ENCODE peak calls at places on chromosomes 3 and 15, in five cellular contexts. X is heart left ventricle, J is neuronal stem cell, U is tibial artery, D is aorta. A is an unnamed sample.
A peak's percentile ranks its signal among the peaks of the same experiment; 100 is the strongest.

GRCh38 chr3:15294914-15295313 is 37.5 kb downstream of the SH3BP5 start:
- DNase-seq in X (peak; percentile 43), J (no peak), U (peak; percentile 78), D (no peak), A (no peak)

GRCh38 chr3:139327861-139328260 is 16.0 kb upstream of the MRPS22 start:
- DNase-seq in X (no peak), J (no peak), U (no peak), D (no peak), A (no peak)

GRCh38 chr3:168024537-168024941 is 71.2 kb downstream of the GOLIM4 start:
- DNase-seq in X (no peak), J (no peak), U (no peak), D (no peak), A (no peak)

GRCh38 chr15:99732711-99733267 is 448 bp downstream of the LYSMD4 start:
- DNase-seq in X (peak; percentile 59), J (no peak), U (no peak), D (peak; percentile 84), A (peak; percentile 63)

GRCh38 chr15:82139823-82140268 is 94.0 kb upstream of the MEX3B start:
- DNase-seq in X (no peak), J (peak; percentile 38), U (no peak), D (no peak), A (peak; percentile 60)

GRCh38 chr3:127464642-127465041 is 125.9 kb downstream of the TPRA1 start:
- DNase-seq in X (no peak), J (no peak), U (no peak), D (no peak), A (no peak)

GRCh38 chr15:72445426-72445825 is 28.7 kb upstream of the ARIH1 start:
- DNase-seq in X (no peak), J (no peak), U (no peak), D (no peak), A (no peak)

GRCh38 chr3:48945432-48945831 is 26.8 kb downstream of the ARIH2 start:
- DNase-seq in X (no peak), J (no peak), U (no peak), D (no peak), A (no peak)

GRCh38 chr3:46716461-46717441 is 918 bp downstream of the PRSS50 start:
- DNase-seq in X (no peak), J (no peak), U (peak; percentile 46), D (peak; percentile 47), A (no peak)

GRCh38 chr3:43755511-43756200 is 64.9 kb downstream of the ABHD5 start:
- DNase-seq in X (no peak), J (no peak), U (no peak), D (no peak), A (no peak)

GRCh38 chr15:40843183-40843884 is 514 bp upstream of the SPINT1 start:
- DNase-seq in X (no peak), J (no peak), U (no peak), D (peak; percentile 59), A (no peak)

GRCh38 chr3:123635220-123635619 is 50.4 kb upstream of the HACD2 start:
- DNase-seq in X (no peak), J (no peak), U (peak; percentile 67), D (no peak), A (peak; percentile 32)

GRCh38 chr3:7977245-7978103 is 524.1 kb upstream of the LMCD1 start:
- DNase-seq in X (peak; percentile 32), J (peak; percentile 6), U (no peak), D (no peak), A (no peak)

GRCh38 chr3:149299938-149300791 is 33.3 kb downstream of the TM4SF18 start:
- DNase-seq in X (no peak), J (no peak), U (peak; percentile 71), D (no peak), A (no peak)

GRCh38 chr3:94293793-94294195 is 230.9 kb downstream of the NSUN3 start:
- DNase-seq in X (no peak), J (no peak), U (no peak), D (no peak), A (peak; percentile 8)

GRCh38 chr15:100337422-100338044 is 4.2 kb downstream of the ADAMTS17 start:
- DNase-seq in X (no peak), J (no peak), U (no peak), D (no peak), A (no peak)

GRCh38 chr3:12395349-12396012 is 88.8 kb upstream of the TSEN2 start:
- DNase-seq in X (no peak), J (no peak), U (no peak), D (no peak), A (no peak)

GRCh38 chr3:189508784-189509489 is 122.3 kb upstream of the TP63 start:
- DNase-seq in X (no peak), J (no peak), U (no peak), D (no peak), A (no peak)

GRCh38 chr3:108705045-108705444 is 52.2 kb downstream of the RETNLB start:
- DNase-seq in X (no peak), J (no peak), U (no peak), D (no peak), A (no peak)

GRCh38 chr3:14531856-14532395 is 8.2 kb downstream of the GRIP2 start:
- DNase-seq in X (peak; percentile 27), J (no peak), U (no peak), D (peak; percentile 49), A (no peak)

GRCh38 chr15:87744815-87745214 is 511.7 kb downstream of the NTRK3 start:
- DNase-seq in X (no peak), J (no peak), U (no peak), D (no peak), A (no peak)

GRCh38 chr15:101307048-101307896 is 12.2 kb upstream of the SNRPA1 start:
- DNase-seq in X (no peak), J (no peak), U (no peak), D (no peak), A (no peak)

GRCh38 chr3:64143399-64144130 is 81.7 kb downstream of the PRICKLE2 start:
- DNase-seq in X (no peak), J (no peak), U (no peak), D (no peak), A (no peak)

GRCh38 chr3:46143951-46144473 is 64.1 kb downstream of the CCR1 start:
- DNase-seq in X (peak; percentile 47), J (no peak), U (no peak), D (no peak), A (no peak)

GRCh38 chr3:99962703-99963102 is 145.0 kb downstream of the CMSS1 start:
- DNase-seq in X (no peak), J (no peak), U (no peak), D (no peak), A (no peak)

GRCh38 chr3:45647148-45647619 is 42.0 kb upstream of the SACM1L start:
- DNase-seq in X (no peak), J (no peak), U (peak; percentile 75), D (no peak), A (no peak)

GRCh38 chr3:38834110-38834509 is 18.1 kb upstream of the SCN10A start:
- DNase-seq in X (peak; percentile 73), J (no peak), U (peak; percentile 75), D (peak; percentile 83), A (peak; percentile 58)

DNA sequence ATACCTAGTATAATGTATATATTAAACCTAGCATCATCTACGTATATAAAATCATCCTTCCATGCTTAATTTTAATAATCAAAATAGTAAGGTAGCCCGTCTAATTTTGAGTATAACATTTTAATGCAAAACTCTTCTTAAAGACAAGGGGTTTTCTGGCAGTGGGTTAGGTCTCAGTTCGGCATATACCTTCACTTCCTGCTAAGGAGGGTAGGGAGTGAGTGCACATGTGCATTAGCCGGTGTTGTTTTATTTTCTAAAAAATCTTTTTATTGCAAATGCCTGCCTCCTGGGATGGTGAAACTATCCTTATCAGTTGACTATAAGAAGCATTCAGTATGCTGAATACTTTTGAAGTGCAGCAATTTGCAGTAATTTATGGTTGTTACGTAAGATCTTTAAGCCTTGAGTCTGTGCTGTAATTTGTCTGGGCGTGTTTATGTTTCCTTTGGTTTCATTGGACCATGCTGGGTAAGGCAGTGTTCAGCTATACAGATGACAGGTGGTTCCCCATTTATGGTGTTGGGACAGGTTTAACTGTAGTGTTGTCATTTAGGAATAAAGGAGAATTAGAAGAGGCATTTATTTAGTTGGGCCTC is 11.7 kb downstream of the ARHGEF26 start:
- DNase-seq in X (no peak), J (no peak), U (no peak), D (no peak), A (no peak)
- H3K4me1 ChIP-seq in X (no peaks in the 10 kb centered on the region), J (peaks cover 6% of the 10 kb centered on the region), U (peaks cover 28% of the 10 kb centered on the region), D (peaks cover 3% of the 10 kb centered on the region), A (peaks cover 29% of the 10 kb centered on the region)

GRCh38 chr3:172461530-172462138 is 13.4 kb upstream of the GHSR start:
- DNase-seq in X (no peak), J (no peak), U (no peak), D (no peak), A (peak; percentile 42)
- H3K4me3 ChIP-seq in X (no peak overlapping the region), J (no peak overlapping the region), U (no peak overlapping the region), D (no peak overlapping the region), A (no peak overlapping the region)

GRCh38 chr3:155889212-155889611 is 18.8 kb downstream of the GMPS start:
- DNase-seq in X (no peak), J (no peak), U (no peak), D (no peak), A (no peak)
- H3K27ac ChIP-seq in X (no peak overlapping the region), J (no peak overlapping the region), U (no peak overlapping the region), D (no peak overlapping the region), A (peak overlapping the region; percentile 32)

DNA sequence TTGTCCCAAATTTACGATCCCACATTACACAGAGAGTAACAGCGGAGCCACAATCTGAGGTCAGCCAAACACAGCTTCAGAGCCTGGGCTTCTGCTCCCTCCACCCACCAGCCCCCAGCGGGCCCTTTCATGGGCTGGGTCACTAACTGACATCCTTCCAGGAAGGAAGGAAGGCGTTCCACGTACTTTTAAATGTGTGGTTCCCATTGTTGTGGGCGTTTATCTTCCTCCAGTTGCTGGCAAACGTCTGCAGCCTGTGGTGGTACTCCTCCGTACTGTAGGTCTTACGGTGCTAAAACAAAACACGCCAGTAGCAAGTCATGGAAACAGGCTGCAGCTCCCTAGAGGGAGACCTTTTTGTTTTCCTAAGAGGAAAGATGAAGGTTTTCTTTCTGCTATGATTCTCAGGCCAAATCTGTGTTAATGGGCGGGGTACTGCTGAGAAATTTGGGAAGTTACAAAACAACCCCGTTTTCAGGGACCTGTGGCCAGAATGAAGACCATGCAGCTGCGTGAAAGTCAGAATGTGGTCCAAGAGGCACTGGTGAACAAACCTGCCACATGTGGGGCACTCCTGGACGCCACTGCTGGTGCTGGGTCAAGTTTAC is 7.6 kb downstream of the CTSH start:
- DNase-seq in X (peak; percentile 74), J (no peak), U (no peak), D (peak; percentile 69), A (no peak)
- H3K4me1 ChIP-seq in X (peaks cover 75% of the 10 kb centered on the region), J (peaks cover 3% of the 10 kb centered on the region), U (peaks cover 16% of the 10 kb centered on the region), D (no peaks in the 10 kb centered on the region), A (no peaks in the 10 kb centered on the region)